ENCODE peak calls at places on chromosomes 7 and 10, in seven cellular contexts. O is NCI-H510A treated with DMSO at 0.1 percent for 48 hours; N is activated CD8-positive, alpha-beta T cell treated with anti-CD3 and anti-CD28 coated beads for 36 hours; P is NCI-H1092 treated with DMSO at 0.1 percent for 48 hours; C is non-pigmented ciliary epithelial cell; I is activated CD8-positive, alpha-beta memory T cell treated with anti-CD3 and anti-CD28 coated beads for 4 hours; D is GM20000. K is an unnamed sample.

GRCh38 chr7:144255471-144255897 is 9.1 kb downstream of the OR2A7 start:
- DNase-seq in O (no peak), N (no peak), P (no peak), C (no peak), I (no peak), D (no peak), K (no peak)

GRCh38 chr7:92790987-92791386 is 45.4 kb downstream of the CDK6 start:
- DNase-seq in O (no peak), N (no peak), P (no peak), C (no peak), I (no peak), D (no peak), K (no peak)

GRCh38 chr7:75985009-75985517 is 9.3 kb downstream of the TMEM120A start:
- DNase-seq in O (no peak), N (no peak), P (no peak), C (no peak), I (no peak), D (no peak), K (no peak)

GRCh38 chr7:155787171-155787851 is 25.0 kb downstream of the SHH start:
- DNase-seq in O (no peak), N (no peak), P (no peak), C (no peak), I (no peak), D (peak; percentile 57), K (no peak)

GRCh38 chr7:13016633-13017324 is 329.3 kb downstream of the ARL4A start:
- DNase-seq in O (no peak), N (no peak), P (no peak), C (no peak), I (no peak), D (no peak), K (no peak)

GRCh38 chr10:115033898-115034297 is 59.3 kb upstream of the ATRNL1 start:
- DNase-seq in O (no peak), N (no peak), P (no peak), C (no peak), I (no peak), D (no peak), K (no peak)

GRCh38 chr10:130957978-130958377 is 353.5 kb downstream of the TCERG1L start:
- DNase-seq in O (no peak), N (no peak), P (no peak), C (no peak), I (no peak), D (no peak), K (no peak)

GRCh38 chr7:114345494-114345893 is 69.1 kb upstream of the FOXP2 start:
- DNase-seq in O (no peak), N (no peak), P (no peak), C (peak; percentile 36), I (no peak), D (no peak), K (no peak)

GRCh38 chr7:33868151-33868550 is 37.2 kb upstream of the BMPER start:
- DNase-seq in O (no peak), N (no peak), P (no peak), C (no peak), I (no peak), D (no peak), K (no peak)

GRCh38 chr7:2699289-2699620 is 11.3 kb downstream of the AMZ1 start:
- DNase-seq in O (no peak), N (no peak), P (no peak), C (no peak), I (no peak), D (no peak), K (no peak)

GRCh38 chr10:132369636-132370185 is 27.3 kb upstream of the PWWP2B start:
- DNase-seq in O (no peak), N (no peak), P (no peak), C (no peak), I (no peak), D (no peak), K (no peak)

GRCh38 chr7:2921748-2922147 is 77.6 kb upstream of the GNA12 start:
- DNase-seq in O (no peak), N (no peak), P (no peak), C (no peak), I (no peak), D (no peak), K (no peak)

GRCh38 chr7:139317954-139318505 is 23.1 kb upstream of the FMC1 start:
- DNase-seq in O (no peak), N (no peak), P (no peak), C (no peak), I (no peak), D (no peak), K (no peak)

GRCh38 chr7:158239290-158239981 is 348.2 kb downstream of the PTPRN2 start:
- DNase-seq in O (peak; percentile 91), N (no peak), P (peak; percentile 20), C (no peak), I (no peak), D (peak; percentile 3), K (no peak)